ENCODE peak calls at places on chromosome 21, in seven cellular contexts. L is fibroblast of lung, X is activated B cell treated with CpG ODN at 0.5 μM for 24 hours, R is AG04449, D is lower lobe of right lung, I is RWPE2, Y is astrocyte. B is an unnamed sample.

GRCh38 chr21:33861125-33861524 is 54.5 kb downstream of the ATP5PO start:
- DNase-seq in L (no peak), X (no peak), R (no peak), D (no peak), I (no peak), Y (no peak), B (no peak)

GRCh38 chr21:37619464-37619974 is 252.9 kb downstream of the DYRK1A start:
- DNase-seq in L (no peak), X (no peak), R (no peak), D (no peak), I (no peak), Y (no peak), B (peak)

GRCh38 chr21:25925936-25926335 is 191.2 kb downstream of the GABPA start:
- DNase-seq in L (peak), X (no peak), R (no peak), D (no peak), I (no peak), Y (peak), B (peak)

GRCh38 chr21:38343691-38344090 is 86.9 kb downstream of the KCNJ15 start:
- DNase-seq in L (peak), X (no peak), R (no peak), D (peak), I (no peak), Y (peak), B (no peak)

GRCh38 chr21:45032977-45033705 is 41.2 kb upstream of the ADARB1 start:
- DNase-seq in L (no peak), X (no peak), R (no peak), D (no peak), I (no peak), Y (no peak), B (no peak)

GRCh38 chr21:31798842-31799691 is 67.1 kb upstream of the SCAF4 start:
- DNase-seq in L (peak), X (no peak), R (no peak), D (no peak), I (no peak), Y (peak), B (no peak)

GRCh38 chr21:45142469-45142868 is 68.1 kb downstream of the ADARB1 start:
- DNase-seq in L (peak), X (no peak), R (no peak), D (no peak), I (no peak), Y (peak), B (no peak)

GRCh38 chr21:17848228-17848627 is 29.1 kb upstream of the C21orf91 start:
- DNase-seq in L (peak), X (no peak), R (peak), D (no peak), I (peak), Y (peak), B (peak)

GRCh38 chr21:34593423-34593822 is 21.5 kb downstream of the RCAN1 start:
- DNase-seq in L (no peak), X (no peak), R (no peak), D (no peak), I (no peak), Y (no peak), B (no peak)

GRCh38 chr21:31593161-31593560 is 66.3 kb upstream of the SOD1 start:
- DNase-seq in L (no peak), X (no peak), R (no peak), D (no peak), I (no peak), Y (no peak), B (peak)

GRCh38 chr21:43311303-43311817 is 115.6 kb downstream of the SIK1 start:
- DNase-seq in L (no peak), X (no peak), R (no peak), D (peak), I (no peak), Y (no peak), B (peak)
- TF ChIP-seq CTCF in L (no peak), X (no peak), R (no peak), D (no peak), I (no peak), Y (no peak), B (no peak)

GRCh38 chr21:36035381-36035791 is 24.9 kb downstream of the SETD4 start:
- DNase-seq in L (no peak), X (no peak), R (no peak), D (no peak), I (no peak), Y (no peak), B (no peak)
- TF ChIP-seq CTCF in L (no peak), X (no peak), R (no peak), D (no peak), I (no peak), Y (no peak), B (no peak)

GRCh38 chr21:43993420-43993934 is 18.6 kb upstream of the TRAPPC10 start:
- DNase-seq in L (no peak), X (no peak), R (no peak), D (peak), I (no peak), Y (no peak), B (no peak)
- TF ChIP-seq CTCF in L (no peak), X (no peak), R (no peak), D (no peak), I (no peak), Y (no peak), B (no peak)

DNA sequence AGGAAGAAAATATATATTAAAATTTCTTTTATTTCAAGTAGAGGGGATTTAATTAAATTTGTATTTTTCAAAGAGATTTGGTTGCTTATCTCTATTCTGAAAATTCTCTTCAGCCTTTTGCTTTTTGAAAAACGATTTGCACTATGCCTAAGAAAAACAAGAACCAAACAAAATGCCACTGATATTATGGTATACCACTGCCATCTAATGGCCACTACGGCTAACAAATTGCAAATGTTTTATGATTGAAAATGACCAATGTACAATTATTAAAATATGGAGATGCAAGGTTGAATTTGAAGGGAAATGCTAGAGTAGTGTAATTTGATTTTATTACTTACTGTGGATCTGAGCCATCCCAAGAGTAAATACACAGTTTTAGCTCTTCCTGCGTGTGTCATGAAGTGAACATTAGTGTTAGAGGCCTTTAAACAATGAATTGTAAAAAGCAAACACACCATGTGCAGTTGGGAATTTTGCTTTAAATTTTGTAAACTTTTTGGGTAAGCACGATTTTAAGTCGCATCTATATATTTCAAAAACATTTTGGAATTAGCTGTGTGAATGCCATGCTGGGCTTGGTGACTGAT is 137.4 kb upstream of the USP25 start:
- DNase-seq in L (peak), X (no peak), R (no peak), D (no peak), I (no peak), Y (peak), B (no peak)
- TF ChIP-seq CTCF in L (peak), X (no peak), R (peak), D (peak), I (peak), Y (peak), B (peak)

GRCh38 chr21:36120304-36120902 is 14.5 kb upstream of the CBR3 start:
- DNase-seq in L (no peak), X (no peak), R (no peak), D (no peak), I (no peak), Y (no peak), B (peak)

GRCh38 chr21:36124395-36124794 is 10.5 kb upstream of the CBR3 start:
- DNase-seq in L (no peak), X (no peak), R (no peak), D (no peak), I (no peak), Y (no peak), B (no peak)

GRCh38 chr21:36125513-36126121 is 9.3 kb upstream of the CBR3 start:
- DNase-seq in L (peak), X (no peak), R (no peak), D (peak), I (no peak), Y (peak), B (peak)

GRCh38 chr21:36126166-36126565 is 8.7 kb upstream of the CBR3 start:
- DNase-seq in L (no peak), X (no peak), R (no peak), D (no peak), I (no peak), Y (no peak), B (no peak)

DNA sequence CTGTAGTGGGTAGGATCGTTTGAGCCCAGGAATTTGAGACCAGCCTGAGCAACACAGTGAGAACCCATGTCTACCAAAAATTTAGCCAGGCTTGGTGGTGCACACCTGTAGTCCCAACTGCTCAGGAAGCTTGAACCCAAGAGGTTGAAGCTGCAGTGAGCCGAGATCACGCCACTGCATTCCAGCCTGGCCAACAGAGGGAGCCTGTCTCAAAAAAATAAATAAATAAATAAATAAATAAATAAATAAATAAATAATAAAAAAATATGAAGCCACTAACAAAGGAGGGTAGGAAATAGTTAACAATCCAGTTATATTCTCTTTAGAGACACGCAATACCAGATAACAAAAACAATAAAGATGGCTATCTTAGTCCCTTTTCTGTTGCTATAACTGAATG is 11.9 kb upstream of the CBR3 start:
- DNase-seq in L (no peak), X (no peak), R (no peak), D (no peak), I (no peak), Y (no peak), B (no peak)
- TF ChIP-seq CTCF in L (no peak), X (no peak), R (no peak), D (peak), I (peak), Y (no peak), B (peak)

GRCh38 chr21:42308914-42309752 is 6.1 kb downstream of the TFF3 start:
- DNase-seq in L (no peak), X (peak), R (no peak), D (no peak), I (no peak), Y (no peak), B (no peak)
- TF ChIP-seq CTCF in L (no peak), X (no peak), R (no peak), D (no peak), I (no peak), Y (no peak), B (no peak)

DNA sequence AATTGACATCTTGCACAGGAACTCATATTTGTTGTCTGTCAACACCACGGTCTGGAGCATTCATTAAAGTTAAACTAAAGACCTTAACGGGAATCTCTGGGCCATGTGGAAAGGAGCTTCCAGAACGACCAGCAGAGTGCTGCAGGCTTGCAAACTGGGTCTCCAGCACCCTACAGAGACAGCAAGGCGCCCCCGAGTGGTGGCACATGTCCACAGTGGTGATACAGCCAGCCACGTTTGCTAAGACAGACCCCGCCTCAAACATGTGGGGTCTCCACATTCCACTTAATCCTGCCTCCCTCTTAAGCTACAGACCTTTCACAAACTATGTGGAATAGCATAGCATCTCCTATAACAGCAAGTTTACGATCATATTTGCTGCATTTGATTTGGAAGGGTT is 96.5 kb upstream of the BACE2 start:
- DNase-seq in L (no peak), X (no peak), R (no peak), D (no peak), I (no peak), Y (no peak), B (no peak)
- TF ChIP-seq CTCF in L (no peak), X (no peak), R (peak), D (no peak), I (no peak), Y (no peak), B (no peak)

GRCh38 chr21:39363607-39364555 is 15.0 kb upstream of the HMGN1 start:
- DNase-seq in L (no peak), X (no peak), R (no peak), D (no peak), I (no peak), Y (no peak), B (no peak)
- TF ChIP-seq CTCF in L (no peak), X (no peak), R (no peak), D (no peak), I (no peak), Y (no peak), B (no peak)

GRCh38 chr21:35628331-35628730 is 432.0 kb downstream of the SETD4 start:
- DNase-seq in L (no peak), X (no peak), R (no peak), D (no peak), I (no peak), Y (no peak), B (no peak)
- TF ChIP-seq CTCF in L (no peak), X (no peak), R (no peak), D (no peak), I (no peak), Y (no peak), B (no peak)

B was measured in heart left ventricle.